ENCODE peak calls at places on chromosome 19, in six cellular contexts. Y is GM12878, L is GM23338, P is HL-60, X is K562, A is HepG2. K is an unnamed sample.

GRCh38 chr19:47509973-47510372 is 4.9 kb downstream of the NAPA start:
- DNase-seq in Y (no peak), L (no peak), P (no peak), X (no peak), A (no peak), K (no peak)

GRCh38 chr19:19520989-19521388 is 5.0 kb downstream of the NDUFA13 start:
- DNase-seq in Y (no peak), L (no peak), P (no peak), X (no peak), A (no peak), K (no peak)

GRCh38 chr19:40610396-40611064 is 9.4 kb downstream of the LTBP4 start:
- DNase-seq in Y (no peak), L (peak), P (no peak), X (no peak), A (no peak), K (no peak)

GRCh38 chr19:38375098-38375493 is 725 bp downstream of the PSMD8 start:
- DNase-seq in Y (no peak), L (no peak), P (no peak), X (no peak), A (no peak), K (no peak)

GRCh38 chr19:44258835-44259413 is 762 bp upstream of the ZNF233 start:
- DNase-seq in Y (no peak), L (no peak), P (no peak), X (no peak), A (no peak), K (no peak)

GRCh38 chr19:29645911-29646310 is 19.4 kb upstream of the PLEKHF1 start:
- DNase-seq in Y (no peak), L (no peak), P (no peak), X (no peak), A (peak), K (no peak)

GRCh38 chr19:47436712-47437401 is 17.5 kb upstream of the MEIS3 start:
- DNase-seq in Y (no peak), L (peak), P (peak), X (peak), A (peak), K (peak)

GRCh38 chr19:19209372-19209771 is 2.4 kb upstream of the NCAN start:
- DNase-seq in Y (no peak), L (no peak), P (no peak), X (no peak), A (no peak), K (no peak)

GRCh38 chr19:12794196-12794921 is 3.1 kb downstream of the JUNB start:
- DNase-seq in Y (no peak), L (no peak), P (no peak), X (no peak), A (no peak), K (no peak)

GRCh38 chr19:31408460-31409124 is 59.4 kb upstream of the TSHZ3 start:
- DNase-seq in Y (no peak), L (no peak), P (peak), X (no peak), A (no peak), K (no peak)

GRCh38 chr19:13024126-13024957 is 29.1 kb downstream of the NFIX start:
- DNase-seq in Y (no peak), L (no peak), P (no peak), X (no peak), A (no peak), K (no peak)

GRCh38 chr19:53894736-53895135 is 12.7 kb downstream of the PRKCG start:
- DNase-seq in Y (no peak), L (no peak), P (no peak), X (no peak), A (no peak), K (no peak)

GRCh38 chr19:23401086-23401485 is 5.8 kb upstream of the ZNF91 start:
- DNase-seq in Y (no peak), L (no peak), P (no peak), X (no peak), A (no peak), K (no peak)

GRCh38 chr19:4452230-4452990 is 5.2 kb downstream of the UBXN6 start:
- DNase-seq in Y (no peak), L (no peak), P (no peak), X (no peak), A (no peak), K (no peak)
- H3K27ac ChIP-seq in Y (no peak), L (no peak), P (no peak), X (no peak), A (no peak), K (no peak)

GRCh38 chr19:49689133-49690072 is at the start of gene ADM5:
- DNase-seq in Y (no peak), L (peak), P (no peak), X (no peak), A (no peak), K (no peak)

GRCh38 chr19:49690073-49690655 is 752 bp upstream of the CPT1C start:
- DNase-seq in Y (no peak), L (peak), P (no peak), X (no peak), A (no peak), K (no peak)

GRCh38 chr19:49691243-49692101 is 556 bp downstream of the CPT1C start:
- DNase-seq in Y (no peak), L (peak), P (no peak), X (no peak), A (no peak), K (no peak)

GRCh38 chr19:49692102-49692599 is 1.2 kb downstream of the CPT1C start:
- DNase-seq in Y (no peak), L (no peak), P (no peak), X (no peak), A (no peak), K (no peak)

GRCh38 chr19:49690656-49691242 is at the start of gene CPT1C:
- DNase-seq in Y (no peak), L (peak), P (no peak), X (no peak), A (no peak), K (no peak)
- TF ChIP-seq POLR2AphosphoS5 in Y (no peak), L (peak), P (no peak), X (peak), A (peak), K (no peak)

GRCh38 chr19:32874605-32875004 is 5.0 kb upstream of the SLC7A9 start:
- DNase-seq in Y (no peak), L (no peak), P (no peak), X (no peak), A (no peak), K (no peak)
- TF ChIP-seq REST in Y (no peak), L (no peak), P (no peak), X (no peak), A (no peak), K (no peak)

GRCh38 chr19:45592366-45592765 is 7.8 kb upstream of the OPA3 start:
- DNase-seq in Y (no peak), L (no peak), P (no peak), X (no peak), A (no peak), K (no peak)

GRCh38 chr19:45589768-45590167 is 5.2 kb upstream of the OPA3 start:
- DNase-seq in Y (no peak), L (no peak), P (no peak), X (no peak), A (no peak), K (no peak)

GRCh38 chr19:45591638-45592005 is 7.0 kb upstream of the OPA3 start:
- DNase-seq in Y (no peak), L (no peak), P (no peak), X (no peak), A (no peak), K (no peak)

GRCh38 chr19:45590300-45591003 is 5.8 kb upstream of the OPA3 start:
- DNase-seq in Y (no peak), L (no peak), P (no peak), X (no peak), A (no peak), K (no peak)

GRCh38 chr19:45591004-45591637 is 6.5 kb upstream of the OPA3 start:
- DNase-seq in Y (no peak), L (peak), P (no peak), X (peak), A (peak), K (no peak)
- H3K27ac ChIP-seq in Y (no peak), L (no peak), P (no peak), X (no peak), A (no peak), K (no peak)

DNA sequence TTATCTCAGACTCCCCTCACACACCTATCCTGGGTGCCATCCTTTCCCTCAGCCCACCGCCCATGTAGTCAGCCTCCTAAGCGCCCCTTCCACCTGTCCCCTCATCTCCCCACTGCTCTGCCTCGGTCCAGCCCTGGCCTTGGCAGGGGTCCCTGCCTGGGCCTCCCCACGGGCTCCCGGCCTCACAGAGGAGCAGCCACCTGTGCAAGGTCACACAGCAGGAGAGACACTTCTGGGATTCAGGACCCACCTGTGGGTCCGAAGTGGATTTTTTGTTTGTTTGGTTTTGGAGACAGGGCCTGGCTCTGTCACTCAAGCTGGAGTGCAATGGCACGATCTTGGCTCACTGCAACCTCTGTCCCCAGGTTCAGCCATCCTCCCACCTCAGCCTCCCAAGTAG is 713 bp upstream of the UPK1A start:
- DNase-seq in Y (no peak), L (no peak), P (no peak), X (no peak), A (no peak), K (no peak)
- TF ChIP-seq POLR2AphosphoS5 in Y (no peak), L (no peak), P (no peak), X (no peak), A (no peak), K (no peak)

DNA sequence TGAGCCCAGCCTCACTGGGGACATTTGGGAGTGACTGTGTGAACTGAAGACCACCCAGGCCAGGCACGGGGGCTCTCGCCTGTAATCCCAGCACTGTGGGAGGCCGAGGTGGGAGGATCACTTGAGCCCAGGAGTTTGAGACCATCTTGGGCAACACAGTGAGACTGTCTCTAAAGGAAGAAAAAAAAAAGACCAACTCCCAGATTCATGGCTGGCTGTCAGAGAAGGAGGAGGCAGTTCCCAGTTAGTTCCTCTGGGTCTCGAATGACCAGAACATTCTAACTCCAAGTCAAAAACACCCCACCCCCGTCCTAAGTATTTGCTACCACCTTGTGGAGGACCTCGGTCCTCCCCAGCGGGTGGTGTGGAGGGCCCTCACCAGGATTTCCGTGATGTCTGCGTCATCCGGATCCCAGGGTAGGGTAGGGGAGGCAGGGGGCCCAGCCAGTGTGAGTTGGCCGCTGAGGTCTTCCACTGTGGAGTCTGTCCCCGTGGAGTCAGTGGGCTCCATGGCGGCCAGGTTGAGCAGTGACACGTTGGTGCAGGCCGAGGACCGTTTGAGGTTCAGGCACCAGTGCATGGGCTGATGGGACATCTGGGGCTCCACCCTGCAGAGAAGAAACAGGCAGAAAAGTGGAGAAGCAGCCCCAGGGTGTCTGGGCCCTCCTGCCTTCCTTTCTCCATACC is 1.3 kb downstream of the TSKS start:
- DNase-seq in Y (no peak), L (peak), P (no peak), X (peak), A (peak), K (no peak)
- TF ChIP-seq REST in Y (no peak), L (no peak), P (no peak), X (no peak), A (no peak), K (no peak)

GRCh38 chr19:41861846-41862245 is 1.8 kb downstream of the RPS19 start:
- DNase-seq in Y (no peak), L (no peak), P (no peak), X (no peak), A (no peak), K (no peak)
- H3K27ac ChIP-seq in Y (peak), L (peak), P (peak), X (peak), A (no peak), K (peak)

DNA sequence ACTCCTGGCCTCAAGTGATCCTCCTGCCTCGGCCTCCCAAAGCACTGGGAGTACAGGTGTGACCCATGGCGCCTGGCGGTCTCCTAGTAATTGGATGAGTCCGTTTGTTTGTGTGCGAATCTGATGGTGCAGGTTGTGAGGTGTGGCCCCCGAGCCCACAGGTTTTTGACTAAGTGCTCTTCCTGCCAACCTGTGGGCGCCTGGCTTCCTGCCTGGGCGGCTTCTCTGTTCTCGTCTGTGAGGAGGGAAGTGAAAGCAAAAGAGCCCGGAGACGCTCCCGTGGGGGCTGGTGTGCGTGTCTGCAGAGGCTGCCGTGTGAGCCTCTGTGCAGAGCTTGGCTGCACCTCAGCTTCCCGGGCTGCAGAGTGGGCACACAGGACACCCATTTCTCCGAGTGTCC is 10.0 kb downstream of the ARHGAP45 start:
- DNase-seq in Y (peak), L (no peak), P (no peak), X (no peak), A (no peak), K (no peak)
- TF ChIP-seq POLR2AphosphoS5 in Y (no peak), L (no peak), P (no peak), X (no peak), A (no peak), K (no peak)